ENCODE peak calls at places on chromosomes 13 and 19, in seven cellular contexts. Q is aorta; I is colonic mucosa; D is cardiac muscle cell; P is CD4-positive, alpha-beta T cell; J is CD8-positive, alpha-beta T cell; C is sigmoid colon. H is an unnamed sample. For H3K9me3, the result is how much of the 10 kb centered on the place peaks cover.

GRCh38 chr19:42132030-42132628 is at the start of gene POU2F2:
- DNase-seq in Q (peak), I (peak), D (no peak), P (peak), J (peak), C (no peak), H (peak)

GRCh38 chr13:68304287-68304893 is 1074.3 kb upstream of the PCDH9 start:
- DNase-seq in Q (no peak), I (no peak), D (peak), P (no peak), J (no peak), C (no peak), H (no peak)

GRCh38 chr13:95660981-95661581 is 15.9 kb upstream of the DNAJC3 start:
- DNase-seq in Q (no peak), I (no peak), D (peak), P (no peak), J (no peak), C (no peak), H (no peak)

GRCh38 chr13:32267836-32268439 is 47.2 kb downstream of the ZAR1L start:
- DNase-seq in Q (no peak), I (peak), D (no peak), P (peak), J (peak), C (no peak), H (no peak)

GRCh38 chr19:10977773-10978155 is 16.9 kb downstream of the SMARCA4 start:
- DNase-seq in Q (no peak), I (no peak), D (no peak), P (no peak), J (no peak), C (no peak), H (no peak)

GRCh38 chr13:74570834-74571233 is 436.6 kb upstream of the KLF12 start:
- DNase-seq in Q (no peak), I (no peak), D (no peak), P (no peak), J (no peak), C (no peak), H (no peak)

GRCh38 chr19:46350029-46350757 is 3.3 kb downstream of the PPP5C start:
- DNase-seq in Q (peak), I (peak), D (no peak), P (no peak), J (no peak), C (no peak), H (no peak)

GRCh38 chr13:101514100-101514499 is 61.6 kb downstream of the ITGBL1 start:
- DNase-seq in Q (no peak), I (no peak), D (no peak), P (no peak), J (no peak), C (no peak), H (no peak)

GRCh38 chr13:38783992-38784875 is 97.4 kb downstream of the FREM2 start:
- DNase-seq in Q (no peak), I (peak), D (no peak), P (no peak), J (no peak), C (no peak), H (no peak)

GRCh38 chr13:101695870-101696516 is 243.5 kb downstream of the ITGBL1 start:
- DNase-seq in Q (no peak), I (no peak), D (no peak), P (no peak), J (no peak), C (no peak), H (no peak)

GRCh38 chr19:4717191-4717965 is 6.3 kb downstream of the DPP9 start:
- DNase-seq in Q (no peak), I (no peak), D (no peak), P (no peak), J (no peak), C (no peak), H (no peak)

GRCh38 chr19:10946964-10947657 is 13.7 kb upstream of the SMARCA4 start:
- DNase-seq in Q (no peak), I (no peak), D (no peak), P (no peak), J (no peak), C (no peak), H (no peak)

GRCh38 chr19:22326219-22326618 is 40.0 kb downstream of the ZNF729 start:
- DNase-seq in Q (no peak), I (no peak), D (no peak), P (no peak), J (no peak), C (no peak), H (no peak)
- H3K9me3 ChIP-seq in Q (under half), I (under half), D (under half), P (under half), J (under half), C (under half), H (under half)

DNA sequence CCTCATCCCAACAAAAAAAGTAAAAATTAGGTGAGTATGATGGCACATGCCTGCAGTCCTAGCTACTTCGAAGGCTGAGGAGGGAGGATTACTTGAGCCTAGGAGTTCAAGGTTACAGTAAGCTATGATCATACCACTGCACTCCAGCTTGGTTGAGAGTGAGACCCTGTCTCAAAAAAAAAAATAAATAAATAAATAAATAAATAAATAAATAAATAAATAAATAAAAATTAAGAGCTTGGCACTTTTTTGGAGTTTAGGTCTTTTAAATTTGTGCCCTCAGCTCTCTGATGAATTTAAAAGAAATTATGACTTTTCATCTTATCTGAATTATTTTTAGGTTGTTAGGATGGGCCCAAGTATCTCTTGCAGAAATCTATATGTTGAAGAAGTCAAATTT is 8.9 kb downstream of the ZNF420 start:
- DNase-seq in Q (no peak), I (no peak), D (no peak), P (no peak), J (no peak), C (no peak), H (no peak)
- H3K9me3 ChIP-seq in Q (under half), I (under half), D (under half), P (half or more), J (under half), C (under half), H (half or more)

DNA sequence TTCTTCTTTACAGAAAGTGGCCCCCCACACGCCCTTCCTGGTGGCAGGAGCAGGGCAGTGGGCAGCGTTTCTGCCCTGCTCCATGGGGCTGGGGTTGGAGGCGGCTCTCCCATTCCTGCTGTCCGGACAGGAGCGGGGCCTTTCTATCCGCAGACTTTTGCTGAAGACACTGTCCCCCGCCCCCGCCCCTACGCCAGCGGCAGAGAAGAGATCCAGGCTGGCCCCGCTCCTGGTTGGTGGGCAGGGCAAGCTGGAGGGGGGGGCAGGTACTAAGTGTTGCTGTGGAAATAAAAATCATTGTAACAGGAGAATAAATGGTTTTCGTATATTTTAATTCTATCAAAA is 81.7 kb downstream of the ZNF429 start:
- DNase-seq in Q (no peak), I (no peak), D (no peak), P (no peak), J (no peak), C (no peak), H (no peak)
- H3K9me3 ChIP-seq in Q (under half), I (under half), D (under half), P (under half), J (under half), C (under half), H (under half)

GRCh38 chr19:50880241-50880640 is 7.0 kb downstream of the KLK2 start:
- DNase-seq in Q (no peak), I (no peak), D (no peak), P (no peak), J (no peak), C (no peak), H (no peak)

GRCh38 chr19:50878851-50879250 is 5.6 kb downstream of the KLK2 start:
- DNase-seq in Q (no peak), I (no peak), D (no peak), P (no peak), J (no peak), C (no peak), H (no peak)

GRCh38 chr19:50877338-50877737 is 4.1 kb downstream of the KLK2 start:
- DNase-seq in Q (no peak), I (no peak), D (no peak), P (no peak), J (no peak), C (no peak), H (no peak)

DNA sequence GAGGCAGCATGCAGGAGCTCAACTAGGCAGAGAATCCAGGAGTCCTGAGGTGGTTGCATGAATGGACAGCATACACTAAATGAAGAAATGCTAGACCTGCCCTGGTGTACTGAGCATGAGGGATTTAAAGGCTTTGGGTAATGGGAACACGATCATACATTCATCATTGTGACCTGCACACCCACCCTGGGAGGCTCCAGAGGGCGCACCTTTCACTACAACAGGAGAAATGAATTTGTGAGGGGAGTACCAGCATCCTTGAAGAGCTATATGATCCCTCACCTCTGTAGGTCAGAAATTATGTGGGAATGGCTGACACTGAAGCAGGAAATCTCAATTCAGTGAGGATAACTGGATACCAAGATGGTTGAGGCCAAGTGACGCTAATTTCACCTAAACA is 8.9 kb downstream of the KLK2 start:
- DNase-seq in Q (no peak), I (no peak), D (no peak), P (no peak), J (no peak), C (no peak), H (no peak)
- H3K9me3 ChIP-seq in Q (under half), I (under half), D (under half), P (under half), J (under half), C (under half), H (under half)

GRCh38 chr19:57949702-57950101 is 2.2 kb upstream of the ZNF256 start:
- DNase-seq in Q (no peak), I (no peak), D (no peak), P (no peak), J (no peak), C (no peak), H (no peak)
- H3K9me3 ChIP-seq in Q (under half), I (under half), D (under half), P (under half), J (under half), C (under half), H (under half)

GRCh38 chr19:51901860-51902259 is 3.0 kb downstream of the ZNF649 start:
- DNase-seq in Q (no peak), I (no peak), D (no peak), P (no peak), J (no peak), C (no peak), H (no peak)
- H3K9me3 ChIP-seq in Q (under half), I (under half), D (under half), P (half or more), J (under half), C (under half), H (under half)

GRCh38 chr19:52474351-52475127 is 21.2 kb downstream of the ZNF578 start:
- DNase-seq in Q (no peak), I (no peak), D (no peak), P (no peak), J (no peak), C (no peak), H (no peak)
- H3K9me3 ChIP-seq in Q (under half), I (under half), D (under half), P (half or more), J (half or more), C (half or more), H (half or more)

GRCh38 chr13:105785436-105785835 is 750.0 kb downstream of the EFNB2 start:
- DNase-seq in Q (no peak), I (no peak), D (no peak), P (no peak), J (no peak), C (no peak), H (no peak)

GRCh38 chr13:105787518-105788085 is 747.9 kb downstream of the EFNB2 start:
- DNase-seq in Q (no peak), I (peak), D (no peak), P (no peak), J (no peak), C (no peak), H (no peak)

GRCh38 chr13:105778196-105778595 is 757.3 kb downstream of the EFNB2 start:
- DNase-seq in Q (no peak), I (no peak), D (no peak), P (no peak), J (no peak), C (no peak), H (no peak)

GRCh38 chr13:105783261-105783660 is 752.2 kb downstream of the EFNB2 start:
- DNase-seq in Q (no peak), I (no peak), D (no peak), P (no peak), J (no peak), C (no peak), H (no peak)
- H3K9me3 ChIP-seq in Q (under half), I (under half), D (under half), P (under half), J (under half), C (under half), H (under half)

GRCh38 chr13:23344923-23345322 is 88.6 kb downstream of the SACS start:
- DNase-seq in Q (no peak), I (no peak), D (no peak), P (no peak), J (no peak), C (no peak), H (no peak)

GRCh38 chr13:23339225-23339624 is 94.3 kb downstream of the SACS start:
- DNase-seq in Q (no peak), I (no peak), D (no peak), P (no peak), J (no peak), C (no peak), H (no peak)
- H3K9me3 ChIP-seq in Q (under half), I (under half), D (under half), P (under half), J (under half), C (under half), H (under half)